ENCODE peak calls at places on chromosomes 13 and 19, in five cellular contexts. One of them, this sample, is unnamed.

GRCh38 chr19:17294051-17294891 is 9.0 kb downstream of the ABHD8 start:
- DNase-seq in Peyer's patch: peak
- DNase-seq in A549: peak
- DNase-seq in ovary: peak
- DNase-seq in gastrocnemius medialis: no peak
- DNase-seq in this sample: no peak

GRCh38 chr19:12956446-12957388 is at the start of gene GADD45GIP1:
- DNase-seq in Peyer's patch: peak
- DNase-seq in A549: peak
- DNase-seq in ovary: peak
- DNase-seq in gastrocnemius medialis: peak
- DNase-seq in this sample: peak

GRCh38 chr13:64029343-64030093 is 2613.9 kb upstream of the PCDH20 start:
- DNase-seq in Peyer's patch: no peak
- DNase-seq in A549: peak
- DNase-seq in ovary: no peak
- DNase-seq in gastrocnemius medialis: no peak
- DNase-seq in this sample: no peak

GRCh38 chr19:8149261-8150094 is at the start of gene FBN3:
- DNase-seq in Peyer's patch: no peak
- DNase-seq in A549: no peak
- DNase-seq in ovary: no peak
- DNase-seq in gastrocnemius medialis: no peak
- DNase-seq in this sample: peak

GRCh38 chr13:24208314-24208713 is 47.8 kb downstream of the SPATA13 start:
- DNase-seq in Peyer's patch: no peak
- DNase-seq in A549: peak
- DNase-seq in ovary: no peak
- DNase-seq in gastrocnemius medialis: no peak
- DNase-seq in this sample: no peak

GRCh38 chr13:21465710-21466160 is 6.6 kb upstream of the ZDHHC20 start:
- DNase-seq in Peyer's patch: no peak
- DNase-seq in A549: no peak
- DNase-seq in ovary: no peak
- DNase-seq in gastrocnemius medialis: no peak
- DNase-seq in this sample: no peak

GRCh38 chr13:22074403-22074802 is 403.5 kb downstream of the FGF9 start:
- DNase-seq in Peyer's patch: no peak
- DNase-seq in A549: no peak
- DNase-seq in ovary: no peak
- DNase-seq in gastrocnemius medialis: no peak
- DNase-seq in this sample: no peak

GRCh38 chr13:65985632-65986031 is 1244.5 kb downstream of the PCDH9 start:
- DNase-seq in Peyer's patch: no peak
- DNase-seq in A549: peak
- DNase-seq in ovary: no peak
- DNase-seq in gastrocnemius medialis: no peak
- DNase-seq in this sample: no peak

GRCh38 chr13:74017301-74018092 is 116.7 kb downstream of the KLF12 start:
- DNase-seq in Peyer's patch: no peak
- DNase-seq in A549: no peak
- DNase-seq in ovary: no peak
- DNase-seq in gastrocnemius medialis: no peak
- DNase-seq in this sample: no peak

DNA sequence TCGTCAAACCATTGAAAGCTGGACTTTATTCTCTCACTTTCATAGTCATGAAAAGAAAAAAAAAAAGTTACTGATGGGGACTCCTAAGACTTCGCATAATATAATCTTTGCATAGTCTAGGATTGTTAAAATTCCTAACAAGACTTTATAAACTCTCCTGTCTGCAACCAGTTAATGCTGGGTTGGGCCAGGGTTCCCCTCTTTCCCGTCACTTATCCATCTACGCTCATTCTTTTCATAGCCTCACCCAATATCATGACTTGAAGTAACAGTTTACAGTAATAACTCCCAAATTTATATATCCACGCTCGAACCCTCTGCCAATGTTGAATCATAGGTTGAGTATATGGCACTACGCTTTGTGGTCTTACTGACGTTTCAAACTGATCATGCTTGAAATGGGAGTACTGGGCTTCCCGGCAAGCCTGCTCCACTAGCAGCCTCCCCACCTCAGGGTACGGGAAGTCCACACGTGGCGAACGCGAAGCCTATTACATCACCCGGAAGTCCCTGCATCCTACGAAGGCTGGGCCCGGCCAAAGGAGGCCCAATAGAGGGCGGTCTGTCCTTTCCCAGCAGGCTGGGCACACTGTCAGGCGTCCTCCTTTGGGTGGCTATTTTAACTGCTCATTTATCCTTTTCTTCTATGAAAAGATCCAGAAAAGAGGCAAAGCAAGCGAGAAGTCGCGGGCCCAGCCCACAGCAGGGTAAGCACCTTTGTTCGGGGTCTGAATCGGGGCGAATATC is 694 bp upstream of the ZNF460 start:
- DNase-seq in Peyer's patch: peak
- DNase-seq in A549: peak
- DNase-seq in ovary: peak
- DNase-seq in gastrocnemius medialis: peak
- DNase-seq in this sample: peak
- TF ChIP-seq CTCF in Peyer's patch: no peak
- TF ChIP-seq CTCF in A549: peak
- TF ChIP-seq CTCF in ovary: no peak
- TF ChIP-seq CTCF in gastrocnemius medialis: no peak
- TF ChIP-seq CTCF in this sample: no peak

GRCh38 chr13:45880242-45880641 is 28.7 kb upstream of the SIAH3 start:
- DNase-seq in Peyer's patch: no peak
- DNase-seq in A549: no peak
- DNase-seq in ovary: no peak
- DNase-seq in gastrocnemius medialis: no peak
- DNase-seq in this sample: no peak

GRCh38 chr13:45876781-45877180 is 25.2 kb upstream of the SIAH3 start:
- DNase-seq in Peyer's patch: no peak
- DNase-seq in A549: no peak
- DNase-seq in ovary: no peak
- DNase-seq in gastrocnemius medialis: no peak
- DNase-seq in this sample: no peak

GRCh38 chr13:45878966-45879365 is 27.4 kb upstream of the SIAH3 start:
- DNase-seq in Peyer's patch: no peak
- DNase-seq in A549: no peak
- DNase-seq in ovary: no peak
- DNase-seq in gastrocnemius medialis: no peak
- DNase-seq in this sample: no peak

GRCh38 chr13:45882626-45883025 is 31.1 kb upstream of the SIAH3 start:
- DNase-seq in Peyer's patch: no peak
- DNase-seq in A549: no peak
- DNase-seq in ovary: no peak
- DNase-seq in gastrocnemius medialis: no peak
- DNase-seq in this sample: no peak

DNA sequence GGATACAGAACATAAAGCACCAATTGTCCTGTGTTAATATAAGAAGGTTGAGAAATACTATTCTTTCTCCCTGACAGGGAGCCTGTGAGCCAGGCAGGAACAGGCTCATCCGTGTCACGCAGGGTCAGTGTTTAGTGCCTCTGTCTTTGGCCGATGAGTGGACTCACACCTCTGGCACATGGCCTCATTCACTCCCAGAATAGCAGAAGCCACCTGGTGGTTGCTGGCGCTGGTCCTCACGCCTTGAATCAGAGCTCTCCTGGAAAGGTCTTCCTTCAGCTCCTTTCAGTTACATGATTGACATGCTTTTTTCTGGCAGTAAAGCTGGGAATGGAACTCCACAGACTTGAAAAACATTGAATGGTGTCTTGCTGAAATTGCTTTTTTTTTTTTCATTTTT is 28.1 kb upstream of the SIAH3 start:
- DNase-seq in Peyer's patch: no peak
- DNase-seq in A549: peak
- DNase-seq in ovary: no peak
- DNase-seq in gastrocnemius medialis: peak
- DNase-seq in this sample: no peak
- TF ChIP-seq CTCF in Peyer's patch: no peak
- TF ChIP-seq CTCF in A549: no peak
- TF ChIP-seq CTCF in ovary: no peak
- TF ChIP-seq CTCF in gastrocnemius medialis: peak
- TF ChIP-seq CTCF in this sample: no peak

GRCh38 chr19:11453468-11454341 is 18.3 kb downstream of the PRKCSH start:
- DNase-seq in Peyer's patch: no peak
- DNase-seq in A549: no peak
- DNase-seq in ovary: no peak
- DNase-seq in gastrocnemius medialis: no peak
- DNase-seq in this sample: no peak
- TF ChIP-seq CTCF in Peyer's patch: peak
- TF ChIP-seq CTCF in A549: peak
- TF ChIP-seq CTCF in ovary: no peak
- TF ChIP-seq CTCF in gastrocnemius medialis: no peak
- TF ChIP-seq CTCF in this sample: peak

GRCh38 chr13:50438351-50438750 is 405.1 kb downstream of the DLEU7 start:
- DNase-seq in Peyer's patch: no peak
- DNase-seq in A549: no peak
- DNase-seq in ovary: no peak
- DNase-seq in gastrocnemius medialis: no peak
- DNase-seq in this sample: no peak
- TF ChIP-seq CTCF in Peyer's patch: no peak
- TF ChIP-seq CTCF in A549: no peak
- TF ChIP-seq CTCF in ovary: no peak
- TF ChIP-seq CTCF in gastrocnemius medialis: no peak
- TF ChIP-seq CTCF in this sample: no peak

GRCh38 chr19:56663931-56664500 is 7.5 kb downstream of the ZNF835 start:
- DNase-seq in Peyer's patch: no peak
- DNase-seq in A549: no peak
- DNase-seq in ovary: no peak
- DNase-seq in gastrocnemius medialis: no peak
- DNase-seq in this sample: no peak

GRCh38 chr19:56660381-56661105 is 11.0 kb downstream of the ZNF835 start:
- DNase-seq in Peyer's patch: no peak
- DNase-seq in A549: no peak
- DNase-seq in ovary: peak
- DNase-seq in gastrocnemius medialis: no peak
- DNase-seq in this sample: no peak

GRCh38 chr19:56664511-56664910 is 7.0 kb downstream of the ZNF835 start:
- DNase-seq in Peyer's patch: no peak
- DNase-seq in A549: no peak
- DNase-seq in ovary: no peak
- DNase-seq in gastrocnemius medialis: no peak
- DNase-seq in this sample: no peak

DNA sequence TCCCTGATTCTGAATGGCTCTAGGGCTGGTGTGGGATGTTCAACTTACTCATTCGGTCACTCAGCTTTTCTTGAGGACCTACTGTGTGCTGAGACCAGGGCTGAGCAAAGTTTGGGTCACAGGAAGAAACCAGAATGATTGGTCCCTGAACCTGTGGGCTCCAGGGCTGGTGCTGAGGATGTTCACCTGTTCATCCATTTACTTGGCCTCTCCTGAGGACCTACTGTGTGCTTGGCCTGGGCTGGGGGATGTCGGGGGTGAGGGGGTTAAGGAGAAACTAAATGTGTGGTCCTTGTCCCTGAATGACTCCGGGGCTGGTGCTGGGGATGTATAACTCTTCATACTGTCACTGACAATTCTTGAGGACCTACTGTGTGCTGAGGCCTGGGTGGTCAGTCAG is 10.3 kb downstream of the ZNF835 start:
- DNase-seq in Peyer's patch: no peak
- DNase-seq in A549: no peak
- DNase-seq in ovary: no peak
- DNase-seq in gastrocnemius medialis: no peak
- DNase-seq in this sample: no peak
- TF ChIP-seq CTCF in Peyer's patch: no peak
- TF ChIP-seq CTCF in A549: no peak
- TF ChIP-seq CTCF in ovary: no peak
- TF ChIP-seq CTCF in gastrocnemius medialis: no peak
- TF ChIP-seq CTCF in this sample: no peak

DNA sequence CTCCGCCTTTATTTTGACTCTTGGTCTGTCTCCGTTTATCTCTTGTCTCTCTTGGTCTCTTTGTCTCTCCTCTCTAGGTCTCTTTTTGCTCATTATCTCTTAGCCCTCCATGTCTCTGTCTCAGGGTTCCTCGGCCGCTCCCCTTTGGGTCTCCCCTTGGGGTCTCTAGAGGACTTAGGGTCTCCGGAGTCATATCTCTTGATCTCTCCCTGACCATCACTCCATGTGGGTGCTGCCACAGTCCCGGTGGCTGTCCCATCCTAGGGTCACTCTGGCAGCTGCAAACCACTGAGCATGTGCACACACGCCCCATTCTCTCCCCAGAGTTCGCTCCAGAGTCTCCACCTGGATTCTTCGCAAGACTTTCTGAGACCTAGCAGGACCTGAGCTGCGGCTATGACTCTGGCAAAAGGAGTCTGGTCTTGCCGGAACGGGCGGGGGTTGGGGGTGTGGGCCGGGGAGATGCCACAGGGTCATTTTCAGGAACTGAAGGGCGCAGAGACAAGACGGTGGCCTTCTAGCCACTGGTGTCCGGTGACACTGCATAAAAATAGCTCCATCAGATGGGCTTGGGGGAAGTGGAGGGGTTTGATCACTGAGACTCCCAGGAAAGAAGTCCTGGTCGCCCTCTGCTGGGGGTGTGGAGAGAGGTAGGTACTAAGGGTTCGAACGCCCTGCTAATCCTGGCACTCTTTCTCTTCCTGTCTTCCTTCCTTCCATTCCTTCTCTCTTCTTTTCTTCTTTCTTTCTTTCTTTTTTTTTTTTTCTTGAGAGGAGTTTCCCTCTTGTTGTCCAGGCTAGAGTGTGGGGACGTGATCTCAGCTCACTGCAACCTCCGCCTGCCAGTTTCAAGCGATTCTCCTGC is 1.2 kb upstream of the KCNA7 start:
- DNase-seq in Peyer's patch: no peak
- DNase-seq in A549: peak
- DNase-seq in ovary: no peak
- DNase-seq in gastrocnemius medialis: peak
- DNase-seq in this sample: no peak
- TF ChIP-seq CTCF in Peyer's patch: no peak
- TF ChIP-seq CTCF in A549: peak
- TF ChIP-seq CTCF in ovary: no peak
- TF ChIP-seq CTCF in gastrocnemius medialis: peak
- TF ChIP-seq CTCF in this sample: no peak

GRCh38 chr13:107373551-107373950 is 805.6 kb upstream of the ARGLU1 start:
- DNase-seq in Peyer's patch: no peak
- DNase-seq in A549: no peak
- DNase-seq in ovary: no peak
- DNase-seq in gastrocnemius medialis: no peak
- DNase-seq in this sample: no peak
- TF ChIP-seq CTCF in Peyer's patch: no peak
- TF ChIP-seq CTCF in A549: no peak
- TF ChIP-seq CTCF in ovary: no peak
- TF ChIP-seq CTCF in gastrocnemius medialis: no peak
- TF ChIP-seq CTCF in this sample: peak

This sample was measured in mesothelial cell of epicardium.